ENCODE peak calls at places on chromosomes 11 and 22, in seven cellular contexts. One of them, this sample, is unnamed.
A peak's percentile ranks its signal among the peaks of the same experiment; 100 is the strongest.

GRCh38 chr11:121048464-121049233 is 24.7 kb downstream of the TBCEL start:
- DNase-seq in MM.1S: no peak
- DNase-seq in lung: no peak
- DNase-seq in H9: no peak
- DNase-seq in RWPE1: peak; percentile 8
- DNase-seq in cardiac muscle cell: no peak
- DNase-seq in psoas muscle: no peak
- DNase-seq in this sample: no peak

GRCh38 chr11:76206327-76207081 is at the start of gene WNT11:
- DNase-seq in H9: peak; percentile 69
- DNase-seq in cardiac muscle cell: peak; percentile 50
- DNase-seq in MM.1S: peak; percentile 59
- DNase-seq in lung: no peak
- DNase-seq in RWPE1: peak; percentile 38
- DNase-seq in psoas muscle: peak; percentile 82
- DNase-seq in this sample: peak; percentile 85

GRCh38 chr11:128195057-128195751 is 392.2 kb downstream of the ETS1 start:
- DNase-seq in H9: no peak
- DNase-seq in RWPE1: no peak
- DNase-seq in cardiac muscle cell: peak; percentile 64
- DNase-seq in MM.1S: no peak
- DNase-seq in lung: no peak
- DNase-seq in psoas muscle: no peak
- DNase-seq in this sample: no peak

GRCh38 chr11:61632096-61632495 is 48.1 kb upstream of the DAGLA start:
- DNase-seq in cardiac muscle cell: no peak
- DNase-seq in H9: no peak
- DNase-seq in MM.1S: no peak
- DNase-seq in RWPE1: no peak
- DNase-seq in psoas muscle: no peak
- DNase-seq in lung: no peak
- DNase-seq in this sample: no peak

GRCh38 chr22:49666146-49666809 is 161.4 kb downstream of the BRD1 start:
- DNase-seq in cardiac muscle cell: no peak
- DNase-seq in lung: no peak
- DNase-seq in RWPE1: no peak
- DNase-seq in H9: peak; percentile 18
- DNase-seq in psoas muscle: no peak
- DNase-seq in MM.1S: no peak
- DNase-seq in this sample: no peak

GRCh38 chr22:31844941-31845340 is 91.1 kb downstream of the DEPDC5 start:
- DNase-seq in H9: no peak
- DNase-seq in cardiac muscle cell: no peak
- DNase-seq in lung: no peak
- DNase-seq in MM.1S: no peak
- DNase-seq in psoas muscle: no peak
- DNase-seq in RWPE1: no peak
- DNase-seq in this sample: no peak

GRCh38 chr22:47807506-47807905 is 1045.1 kb downstream of the TBC1D22A start:
- DNase-seq in psoas muscle: no peak
- DNase-seq in lung: no peak
- DNase-seq in cardiac muscle cell: no peak
- DNase-seq in H9: no peak
- DNase-seq in RWPE1: no peak
- DNase-seq in MM.1S: no peak
- DNase-seq in this sample: no peak

GRCh38 chr22:19817561-19818263 is 37.0 kb downstream of the GNB1L start:
- DNase-seq in psoas muscle: no peak
- DNase-seq in MM.1S: no peak
- DNase-seq in H9: peak; percentile 24
- DNase-seq in RWPE1: no peak
- DNase-seq in lung: peak; percentile 46
- DNase-seq in cardiac muscle cell: no peak
- DNase-seq in this sample: peak; percentile 67

GRCh38 chr22:45225732-45226560 is 14.7 kb downstream of the KIAA0930 start:
- DNase-seq in lung: peak; percentile 62
- DNase-seq in psoas muscle: peak; percentile 74
- DNase-seq in H9: peak; percentile 29
- DNase-seq in cardiac muscle cell: peak; percentile 75
- DNase-seq in RWPE1: no peak
- DNase-seq in MM.1S: no peak
- DNase-seq in this sample: no peak

GRCh38 chr11:122690801-122691649 is 35.5 kb downstream of the UBASH3B start:
- DNase-seq in psoas muscle: no peak
- DNase-seq in lung: no peak
- DNase-seq in RWPE1: no peak
- DNase-seq in H9: no peak
- DNase-seq in cardiac muscle cell: peak; percentile 73
- DNase-seq in MM.1S: no peak
- DNase-seq in this sample: no peak

GRCh38 chr22:23256986-23257888 is 76.9 kb downstream of the BCR start:
- DNase-seq in lung: no peak
- DNase-seq in cardiac muscle cell: no peak
- DNase-seq in H9: no peak
- DNase-seq in MM.1S: no peak
- DNase-seq in psoas muscle: peak; percentile 78
- DNase-seq in RWPE1: peak; percentile 31
- DNase-seq in this sample: peak; percentile 80

GRCh38 chr22:23256138-23256932 is 76.0 kb downstream of the BCR start:
- DNase-seq in lung: no peak
- DNase-seq in H9: no peak
- DNase-seq in cardiac muscle cell: no peak
- DNase-seq in MM.1S: no peak
- DNase-seq in RWPE1: no peak
- DNase-seq in psoas muscle: no peak
- DNase-seq in this sample: no peak

GRCh38 chr22:23258826-23259170 is 78.5 kb downstream of the BCR start:
- DNase-seq in MM.1S: no peak
- DNase-seq in psoas muscle: no peak
- DNase-seq in cardiac muscle cell: no peak
- DNase-seq in RWPE1: no peak
- DNase-seq in H9: no peak
- DNase-seq in lung: no peak
- DNase-seq in this sample: peak; percentile 65

GRCh38 chr22:23259916-23260644 is 79.8 kb downstream of the BCR start:
- DNase-seq in H9: peak; percentile 83
- DNase-seq in cardiac muscle cell: no peak
- DNase-seq in lung: no peak
- DNase-seq in psoas muscle: no peak
- DNase-seq in MM.1S: no peak
- DNase-seq in RWPE1: no peak
- DNase-seq in this sample: no peak

DNA sequence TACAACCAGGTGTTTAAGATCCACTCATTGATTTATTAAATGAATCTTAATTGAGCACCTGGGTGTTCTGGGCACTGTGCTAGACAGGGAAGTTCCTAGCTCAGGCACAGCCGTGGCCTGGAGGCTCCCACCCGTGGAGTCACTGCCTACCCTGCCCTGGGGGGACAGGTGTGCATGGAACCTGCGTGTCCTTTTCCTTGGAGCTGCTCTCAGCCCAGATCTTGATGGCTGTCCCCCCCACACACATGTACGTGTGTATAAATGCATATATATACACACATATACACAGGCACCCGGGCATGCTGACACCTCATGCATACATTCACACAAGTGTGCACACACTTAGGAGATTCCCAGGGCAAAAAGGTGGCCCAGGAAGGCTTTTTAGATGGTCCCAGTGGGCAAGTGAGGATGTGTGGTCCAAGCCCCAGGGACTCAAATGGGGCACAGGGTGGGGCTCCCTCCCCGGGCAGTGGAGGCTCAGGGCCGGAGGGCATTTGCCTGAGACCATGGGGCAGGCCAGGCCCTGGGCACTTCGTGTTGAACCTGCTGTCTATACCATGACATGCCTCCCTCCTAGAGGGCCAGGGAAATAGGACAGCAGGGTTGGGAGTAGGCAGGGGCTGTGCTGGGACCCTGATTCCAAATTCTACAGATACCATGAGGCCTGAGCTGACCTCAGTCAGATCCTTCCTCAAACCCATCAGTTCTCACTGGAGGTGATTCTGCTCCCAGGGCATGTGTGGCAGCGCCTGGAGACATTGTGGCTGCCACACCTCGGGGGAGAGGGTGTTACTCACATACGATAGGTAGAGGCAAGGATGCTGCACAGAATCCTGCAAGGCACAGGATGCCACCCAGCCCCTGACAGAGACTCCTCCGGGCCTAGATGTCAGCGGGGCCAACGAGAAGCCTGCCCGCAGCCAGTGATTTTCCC is 77.8 kb downstream of the BCR start:
- DNase-seq in H9: no peak
- DNase-seq in RWPE1: no peak
- DNase-seq in MM.1S: no peak
- DNase-seq in psoas muscle: no peak
- DNase-seq in lung: no peak
- DNase-seq in cardiac muscle cell: no peak
- DNase-seq in this sample: no peak
- H3K27ac ChIP-seq in H9: no peak overlapping the region
- H3K27ac ChIP-seq in RWPE1: peak overlapping the region; percentile 91
- H3K27ac ChIP-seq in MM.1S: no peak overlapping the region
- H3K27ac ChIP-seq in psoas muscle: no peak overlapping the region
- H3K27ac ChIP-seq in lung: no peak overlapping the region
- H3K27ac ChIP-seq in cardiac muscle cell: peak overlapping the region; percentile 87
- H3K27ac ChIP-seq in this sample: peak overlapping the region; percentile 84

GRCh38 chr11:65187146-65187675 is 5.5 kb downstream of the CAPN1 start:
- DNase-seq in lung: no peak
- DNase-seq in MM.1S: no peak
- DNase-seq in RWPE1: no peak
- DNase-seq in psoas muscle: no peak
- DNase-seq in cardiac muscle cell: no peak
- DNase-seq in H9: no peak
- DNase-seq in this sample: peak; percentile 30

GRCh38 chr11:65186701-65187100 is 5.0 kb downstream of the CAPN1 start:
- DNase-seq in MM.1S: no peak
- DNase-seq in psoas muscle: no peak
- DNase-seq in RWPE1: no peak
- DNase-seq in lung: no peak
- DNase-seq in H9: no peak
- DNase-seq in cardiac muscle cell: no peak
- DNase-seq in this sample: peak; percentile 63

GRCh38 chr11:65185166-65185565 is 3.4 kb downstream of the CAPN1 start:
- DNase-seq in cardiac muscle cell: no peak
- DNase-seq in RWPE1: no peak
- DNase-seq in psoas muscle: no peak
- DNase-seq in MM.1S: no peak
- DNase-seq in H9: no peak
- DNase-seq in lung: no peak
- DNase-seq in this sample: peak; percentile 16

GRCh38 chr11:65184146-65184545 is 2.4 kb downstream of the CAPN1 start:
- DNase-seq in psoas muscle: no peak
- DNase-seq in cardiac muscle cell: no peak
- DNase-seq in MM.1S: no peak
- DNase-seq in RWPE1: no peak
- DNase-seq in lung: no peak
- DNase-seq in H9: peak; percentile 89
- DNase-seq in this sample: peak; percentile 81

DNA sequence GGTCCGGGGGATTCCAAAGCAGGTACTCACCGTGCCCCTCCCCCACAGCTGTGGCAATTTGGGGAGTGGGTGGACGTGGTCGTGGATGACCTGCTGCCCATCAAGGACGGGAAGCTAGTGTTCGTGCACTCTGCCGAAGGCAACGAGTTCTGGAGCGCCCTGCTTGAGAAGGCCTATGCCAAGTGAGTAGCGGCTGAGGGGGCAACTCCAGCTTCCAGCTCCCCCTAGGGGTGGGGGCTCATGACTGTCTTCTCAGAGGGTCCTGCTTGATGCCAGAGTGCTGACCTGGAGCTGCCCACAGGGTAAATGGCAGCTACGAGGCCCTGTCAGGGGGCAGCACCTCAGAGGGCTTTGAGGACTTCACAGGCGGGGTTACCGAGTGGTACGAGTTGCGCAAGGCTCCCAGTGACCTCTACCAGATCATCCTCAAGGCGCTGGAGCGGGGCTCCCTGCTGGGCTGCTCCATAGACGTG is 4.2 kb downstream of the CAPN1 start:
- DNase-seq in MM.1S: no peak
- DNase-seq in psoas muscle: no peak
- DNase-seq in lung: no peak
- DNase-seq in cardiac muscle cell: no peak
- DNase-seq in H9: no peak
- DNase-seq in RWPE1: no peak
- DNase-seq in this sample: peak; percentile 69
- TF ChIP-seq CTCF in MM.1S: no peak
- TF ChIP-seq CTCF in psoas muscle: no peak
- TF ChIP-seq CTCF in lung: no peak
- TF ChIP-seq CTCF in cardiac muscle cell: no peak
- TF ChIP-seq CTCF in H9: peak; percentile 66
- TF ChIP-seq CTCF in RWPE1: no peak
- TF ChIP-seq CTCF in this sample: no peak

GRCh38 chr22:38257650-38258246 is 15.1 kb downstream of the TMEM184B start:
- DNase-seq in cardiac muscle cell: no peak
- DNase-seq in lung: no peak
- DNase-seq in psoas muscle: no peak
- DNase-seq in RWPE1: no peak
- DNase-seq in H9: no peak
- DNase-seq in MM.1S: no peak
- DNase-seq in this sample: no peak

GRCh38 chr22:38261478-38261803 is 11.4 kb downstream of the TMEM184B start:
- DNase-seq in RWPE1: no peak
- DNase-seq in psoas muscle: no peak
- DNase-seq in H9: no peak
- DNase-seq in MM.1S: no peak
- DNase-seq in cardiac muscle cell: no peak
- DNase-seq in lung: no peak
- DNase-seq in this sample: no peak

GRCh38 chr22:38258895-38259294 is 13.9 kb downstream of the TMEM184B start:
- DNase-seq in RWPE1: no peak
- DNase-seq in psoas muscle: no peak
- DNase-seq in H9: no peak
- DNase-seq in cardiac muscle cell: peak; percentile 90
- DNase-seq in lung: no peak
- DNase-seq in MM.1S: no peak
- DNase-seq in this sample: no peak

GRCh38 chr22:38260760-38261477 is 11.9 kb downstream of the TMEM184B start:
- DNase-seq in cardiac muscle cell: no peak
- DNase-seq in MM.1S: peak; percentile 54
- DNase-seq in lung: no peak
- DNase-seq in H9: no peak
- DNase-seq in psoas muscle: no peak
- DNase-seq in RWPE1: no peak
- DNase-seq in this sample: no peak

DNA sequence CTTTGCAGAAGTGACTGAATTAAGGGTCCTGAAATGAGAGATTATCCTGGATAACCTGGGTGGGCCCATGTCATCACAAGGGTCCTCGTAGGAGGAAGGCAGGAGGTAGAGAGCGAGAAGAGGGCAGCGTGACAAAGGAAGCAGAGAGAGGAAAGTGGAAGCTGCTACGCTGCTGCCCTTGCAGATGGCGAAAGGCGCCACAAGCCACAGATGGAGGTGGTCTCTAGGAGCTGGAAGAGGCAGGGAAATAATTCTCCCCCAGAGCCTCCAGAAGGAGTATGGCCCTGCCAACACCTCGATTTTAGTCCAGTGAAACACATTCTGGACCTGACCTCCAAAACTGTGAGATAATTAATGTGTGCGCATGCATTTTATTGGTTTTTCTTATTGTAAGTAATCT is 13.4 kb downstream of the TMEM184B start:
- DNase-seq in RWPE1: no peak
- DNase-seq in cardiac muscle cell: no peak
- DNase-seq in MM.1S: no peak
- DNase-seq in psoas muscle: no peak
- DNase-seq in lung: no peak
- DNase-seq in H9: no peak
- DNase-seq in this sample: no peak
- H3K27ac ChIP-seq in RWPE1: peak overlapping the region; percentile 41
- H3K27ac ChIP-seq in cardiac muscle cell: peak overlapping the region; percentile 56
- H3K27ac ChIP-seq in MM.1S: peak overlapping the region; percentile 98
- H3K27ac ChIP-seq in psoas muscle: peak overlapping the region; percentile 50
- H3K27ac ChIP-seq in lung: peak overlapping the region; percentile 54
- H3K27ac ChIP-seq in H9: no peak overlapping the region
- H3K27ac ChIP-seq in this sample: peak overlapping the region; percentile 26

GRCh38 chr11:91513734-91514133 is 710.9 kb upstream of the FAT3 start:
- DNase-seq in cardiac muscle cell: no peak
- DNase-seq in psoas muscle: no peak
- DNase-seq in RWPE1: no peak
- DNase-seq in H9: no peak
- DNase-seq in lung: no peak
- DNase-seq in MM.1S: no peak
- DNase-seq in this sample: no peak
- TF ChIP-seq CTCF in cardiac muscle cell: no peak
- TF ChIP-seq CTCF in psoas muscle: no peak
- TF ChIP-seq CTCF in RWPE1: no peak
- TF ChIP-seq CTCF in H9: peak; percentile 57
- TF ChIP-seq CTCF in lung: no peak
- TF ChIP-seq CTCF in MM.1S: no peak
- TF ChIP-seq CTCF in this sample: no peak